ENCODE peak calls at places on chromosomes 13 and 19, in four cellular contexts. One of them, this sample, is unnamed.

GRCh38 chr13:35179494-35179893 is 237.4 kb downstream of the NBEA start:
- DNase-seq in amniotic stem cell: no peak
- DNase-seq in head of caudate nucleus: no peak
- DNase-seq in RPMI7951: peak
- DNase-seq in this sample: no peak

GRCh38 chr19:18364826-18365528 is 21.0 kb upstream of the GDF15 start:
- DNase-seq in amniotic stem cell: peak
- DNase-seq in head of caudate nucleus: no peak
- DNase-seq in RPMI7951: peak
- DNase-seq in this sample: no peak

GRCh38 chr19:2627319-2627829 is 75.1 kb downstream of the GNG7 start:
- DNase-seq in amniotic stem cell: peak
- DNase-seq in head of caudate nucleus: peak
- DNase-seq in RPMI7951: peak
- DNase-seq in this sample: peak

GRCh38 chr13:49791214-49791752 is 1.2 kb downstream of the KPNA3 start:
- DNase-seq in amniotic stem cell: no peak
- DNase-seq in head of caudate nucleus: no peak
- DNase-seq in RPMI7951: peak
- DNase-seq in this sample: no peak

GRCh38 chr19:8413593-8413923 is 453 bp downstream of the MARCHF2 start:
- DNase-seq in amniotic stem cell: no peak
- DNase-seq in head of caudate nucleus: no peak
- DNase-seq in RPMI7951: no peak
- DNase-seq in this sample: no peak

GRCh38 chr13:48489003-48489402 is 43.9 kb downstream of the RCBTB2 start:
- DNase-seq in amniotic stem cell: no peak
- DNase-seq in head of caudate nucleus: no peak
- DNase-seq in RPMI7951: no peak
- DNase-seq in this sample: no peak

GRCh38 chr19:55677572-55678028 is 2.6 kb downstream of the EPN1 start:
- DNase-seq in amniotic stem cell: no peak
- DNase-seq in head of caudate nucleus: no peak
- DNase-seq in RPMI7951: no peak
- DNase-seq in this sample: no peak

GRCh38 chr13:101552797-101553196 is 100.3 kb downstream of the ITGBL1 start:
- DNase-seq in amniotic stem cell: no peak
- DNase-seq in head of caudate nucleus: no peak
- DNase-seq in RPMI7951: peak
- DNase-seq in this sample: no peak

GRCh38 chr19:36222503-36222902 is 7.6 kb downstream of the ZNF146 start:
- DNase-seq in amniotic stem cell: no peak
- DNase-seq in head of caudate nucleus: no peak
- DNase-seq in RPMI7951: no peak
- DNase-seq in this sample: no peak

GRCh38 chr19:7492142-7493055 is 3.6 kb upstream of the PEX11G start:
- DNase-seq in amniotic stem cell: no peak
- DNase-seq in head of caudate nucleus: no peak
- DNase-seq in RPMI7951: peak
- DNase-seq in this sample: no peak

GRCh38 chr13:29924951-29925350 is 74.5 kb upstream of the UBL3 start:
- DNase-seq in amniotic stem cell: no peak
- DNase-seq in head of caudate nucleus: no peak
- DNase-seq in RPMI7951: no peak
- DNase-seq in this sample: no peak

GRCh38 chr19:52993342-52994178 is 20.2 kb upstream of the ERVV-1 start:
- DNase-seq in amniotic stem cell: peak
- DNase-seq in head of caudate nucleus: peak
- DNase-seq in RPMI7951: peak
- DNase-seq in this sample: peak

GRCh38 chr13:34258646-34259386 is 440.9 kb downstream of the RFC3 start:
- DNase-seq in amniotic stem cell: no peak
- DNase-seq in head of caudate nucleus: no peak
- DNase-seq in RPMI7951: peak
- DNase-seq in this sample: no peak

GRCh38 chr19:1465191-1466016 is 13.6 kb downstream of the C19orf25 start:
- DNase-seq in amniotic stem cell: no peak
- DNase-seq in head of caudate nucleus: no peak
- DNase-seq in RPMI7951: no peak
- DNase-seq in this sample: no peak

GRCh38 chr13:44259045-44260042 is 114.3 kb upstream of the SERP2 start:
- DNase-seq in amniotic stem cell: no peak
- DNase-seq in head of caudate nucleus: no peak
- DNase-seq in RPMI7951: peak
- DNase-seq in this sample: no peak

GRCh38 chr19:10780368-10780767 is 55.6 kb downstream of the TMED1 start:
- DNase-seq in amniotic stem cell: no peak
- DNase-seq in head of caudate nucleus: peak
- DNase-seq in RPMI7951: peak
- DNase-seq in this sample: no peak

This sample was measured in nucleus accumbens.